ENCODE peak calls at places on chromosomes 16 and 17, in four cellular contexts. F is hepatocyte, E is IMR-90, T is thoracic aorta. X is an unnamed sample.
A peak's percentile ranks its signal among the peaks of the same experiment; 100 is the strongest.

GRCh38 chr16:48158296-48158695 is 2.5 kb upstream of the ABCC12 start:
- DNase-seq in F (peak; percentile 36), E (peak; percentile 75), T (no peak), X (no peak)

GRCh38 chr17:29867643-29868181 is 62.3 kb downstream of the SSH2 start:
- DNase-seq in F (no peak), E (no peak), T (no peak), X (no peak)

GRCh38 chr17:48175692-48176450 is 68.3 kb downstream of the SNX11 start:
- DNase-seq in F (no peak), E (peak; percentile 30), T (no peak), X (no peak)

GRCh38 chr16:20956319-20956718 is 55.7 kb downstream of the LYRM1 start:
- DNase-seq in F (no peak), E (peak; percentile 45), T (no peak), X (no peak)

GRCh38 chr17:17215575-17215974 is 9.4 kb upstream of the PLD6 start:
- DNase-seq in F (no peak), E (no peak), T (no peak), X (no peak)

GRCh38 chr16:74862743-74863244 is 88.2 kb upstream of the FA2H start:
- DNase-seq in F (peak; percentile 70), E (peak; percentile 47), T (no peak), X (no peak)

GRCh38 chr17:83136156-83136555 is 56.7 kb downstream of the METRNL start:
- DNase-seq in F (no peak), E (no peak), T (no peak), X (peak; percentile 55)

GRCh38 chr16:31005350-31006085 is 4.9 kb downstream of the STX1B start:
- DNase-seq in F (no peak), E (peak; percentile 76), T (no peak), X (peak; percentile 32)

GRCh38 chr16:21302898-21303528 is 24.9 kb upstream of the CRYM start:
- DNase-seq in F (peak; percentile 60), E (peak; percentile 93), T (no peak), X (no peak)

GRCh38 chr16:66355526-66355925 is 11.0 kb upstream of the CDH5 start:
- DNase-seq in F (no peak), E (no peak), T (no peak), X (no peak)

GRCh38 chr16:82972520-82972919 is 345.8 kb downstream of the CDH13 start:
- DNase-seq in F (no peak), E (no peak), T (no peak), X (no peak)

GRCh38 chr17:4634981-4635380 is 6.5 kb downstream of the ALOX15 start:
- DNase-seq in F (no peak), E (no peak), T (no peak), X (no peak)

GRCh38 chr16:81553080-81553813 is 108.6 kb downstream of the CMIP start:
- DNase-seq in F (peak; percentile 27), E (peak; percentile 47), T (no peak), X (no peak)

GRCh38 chr16:89197633-89198416 is 2.5 kb downstream of the SLC22A31 start:
- DNase-seq in F (peak; percentile 5), E (no peak), T (no peak), X (peak; percentile 44)

DNA sequence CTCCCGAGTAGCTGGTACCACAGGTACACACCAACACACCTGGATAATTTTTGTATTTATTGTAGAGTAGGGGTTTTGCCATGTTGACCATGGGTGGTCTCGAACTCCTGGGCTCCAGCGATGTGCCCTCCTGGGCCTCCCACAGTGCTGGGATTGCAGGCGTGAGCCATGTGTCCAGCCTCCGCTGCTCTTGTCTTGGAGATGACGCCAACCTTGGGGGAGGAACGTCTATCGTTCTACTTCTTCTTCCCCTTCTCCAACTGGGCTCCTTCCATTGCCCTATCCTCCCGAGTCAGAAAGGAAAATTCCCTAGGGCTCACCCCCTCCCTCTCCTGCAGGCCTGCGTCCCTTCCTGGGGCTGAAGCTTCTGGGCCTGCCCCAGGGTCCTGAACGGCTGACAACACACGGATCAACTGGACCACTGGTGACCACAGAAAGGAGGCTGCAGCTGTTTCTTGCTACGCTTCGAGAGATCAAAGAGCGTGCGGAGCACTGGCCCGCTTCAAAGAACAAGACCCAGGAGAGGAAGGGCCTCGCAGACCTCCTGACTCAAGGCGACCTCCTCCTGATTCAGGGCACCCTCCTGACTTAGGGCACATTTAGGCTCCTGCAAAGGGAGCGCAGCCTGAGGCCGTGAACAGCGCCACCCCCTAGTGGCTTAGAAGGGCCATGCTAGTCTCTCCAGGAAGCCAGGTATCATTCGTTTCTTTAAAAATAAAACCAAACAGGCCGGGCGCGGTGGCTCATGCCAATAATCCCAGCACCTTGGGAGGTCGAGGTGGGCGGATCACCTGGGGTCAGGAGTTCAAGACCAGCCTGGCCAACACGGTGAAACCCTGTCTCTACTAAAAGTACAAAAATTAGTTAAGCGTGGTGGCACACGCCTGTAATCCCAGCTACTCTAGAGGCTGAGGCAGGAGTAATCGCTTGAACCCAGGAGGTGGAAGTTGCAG is 48.5 kb upstream of the HELZ start:
- DNase-seq in F (peak; percentile 67), E (peak; percentile 29), T (no peak), X (peak; percentile 93)
- TF ChIP-seq CTCF in F (peak; percentile 63), E (peak; percentile 64), T (peak; percentile 74), X (peak; percentile 93)

DNA sequence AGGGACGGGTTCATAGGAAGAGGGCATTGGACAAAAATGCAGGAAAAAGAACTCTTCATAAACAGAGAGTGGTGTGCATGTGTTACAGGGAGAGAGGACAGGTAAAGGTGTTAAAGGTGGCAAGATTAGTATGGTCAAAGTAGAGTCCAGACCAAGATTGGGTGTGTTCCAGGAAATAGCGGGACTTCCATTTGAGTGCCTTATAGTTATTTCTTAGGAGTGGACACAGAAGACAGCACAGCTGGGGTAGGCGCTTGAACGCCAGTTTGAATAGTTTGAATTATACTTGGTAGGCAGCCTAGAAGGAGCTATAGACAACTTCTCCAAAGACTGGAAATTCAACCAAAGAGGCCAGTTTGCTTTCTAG is 63.4 kb downstream of the MAP2K6 start:
- DNase-seq in F (no peak), E (no peak), T (no peak), X (peak; percentile 14)
- H3K27ac ChIP-seq in F (peak overlapping the region; percentile 66), E (no peak overlapping the region), T (no peak overlapping the region), X (no peak overlapping the region)

GRCh38 chr17:37492167-37492566 is 2.5 kb downstream of the DUSP14 start:
- DNase-seq in F (no peak), E (no peak), T (no peak), X (no peak)
- H3K4me3 ChIP-seq in F (no peak overlapping the region), E (peak overlapping the region; percentile 95), T (no peak overlapping the region), X (peak overlapping the region; percentile 94)

DNA sequence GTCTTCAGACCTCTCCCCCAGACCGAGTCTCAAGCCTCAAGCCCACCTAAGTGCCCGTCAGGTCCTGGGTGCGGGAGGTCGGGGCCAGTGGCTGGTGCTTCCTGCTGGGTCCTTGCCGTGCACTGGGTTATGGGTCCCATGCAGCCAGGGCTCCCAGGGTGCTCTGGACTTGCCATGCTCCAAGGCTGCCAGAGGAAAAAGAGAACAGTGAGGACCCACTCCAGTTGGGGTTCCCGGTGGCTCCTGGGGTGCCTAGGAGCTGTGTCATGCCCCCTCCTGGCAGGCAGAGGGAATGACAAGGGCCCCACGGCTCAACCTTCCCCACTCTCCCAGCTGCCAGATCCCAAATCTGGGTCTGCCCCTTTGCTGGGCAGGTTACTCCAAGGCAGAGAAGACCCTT is 3.8 kb downstream of the SNX20 start:
- DNase-seq in F (no peak), E (no peak), T (no peak), X (peak; percentile 66)
- TF ChIP-seq CTCF in F (no peak), E (peak; percentile 6), T (peak; percentile 28), X (peak; percentile 76)

GRCh38 chr17:46028969-46029565 is 30.0 kb downstream of the STH start:
- DNase-seq in F (no peak), E (no peak), T (no peak), X (no peak)
- H3K27ac ChIP-seq in F (no peak overlapping the region), E (no peak overlapping the region), T (no peak overlapping the region), X (no peak overlapping the region)

GRCh38 chr17:76383645-76384221 is 676 bp upstream of the SPHK1 start:
- DNase-seq in F (peak; percentile 69), E (peak; percentile 53), T (no peak), X (peak; percentile 89)

GRCh38 chr17:76382803-76383644 is 1.4 kb upstream of the SPHK1 start:
- DNase-seq in F (peak; percentile 74), E (peak; percentile 78), T (no peak), X (peak; percentile 94)

GRCh38 chr17:76384222-76384986 is at the start of gene SPHK1:
- DNase-seq in F (peak; percentile 88), E (peak; percentile 81), T (no peak), X (peak; percentile 93)

GRCh38 chr17:76381633-76382304 is 2.6 kb upstream of the SPHK1 start:
- DNase-seq in F (no peak), E (peak; percentile 49), T (no peak), X (peak; percentile 71)

DNA sequence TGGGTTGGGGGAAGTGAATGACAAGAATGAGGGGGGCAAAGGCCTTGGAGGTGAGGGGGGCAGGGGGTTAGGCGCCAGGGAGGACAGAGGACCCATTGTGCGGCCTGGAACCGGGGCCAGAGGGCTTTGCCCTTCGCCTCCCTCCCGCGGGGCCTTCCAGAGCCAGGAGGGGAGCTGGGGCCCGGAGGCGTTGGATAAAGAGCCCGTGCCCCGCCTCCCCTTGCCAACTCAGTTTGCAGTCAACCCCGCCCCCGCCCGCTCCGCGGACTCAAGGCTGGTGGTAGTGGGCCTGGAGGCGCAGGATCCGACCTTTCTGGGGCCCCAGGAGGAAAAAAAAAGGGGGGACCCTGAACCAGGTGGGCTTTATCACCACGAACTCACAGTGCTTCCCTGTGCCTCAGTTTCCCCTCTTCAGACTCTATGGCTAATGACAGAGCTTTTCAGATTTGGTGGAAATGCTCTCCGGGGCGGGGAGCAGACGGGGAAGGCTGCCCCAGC is 2.1 kb upstream of the SPHK1 start:
- DNase-seq in F (peak; percentile 64), E (peak; percentile 67), T (no peak), X (peak; percentile 92)
- H3K4me3 ChIP-seq in F (no peak overlapping the region), E (peak overlapping the region; percentile 80), T (peak overlapping the region; percentile 80), X (peak overlapping the region; percentile 82)